ENCODE peak calls at places on chromosomes 2 and 18, in six cellular contexts. One of them, this sample, is unnamed.

GRCh38 chr2:56681659-56682396 is 498.0 kb downstream of the CCDC85A start:
- DNase-seq in cardiac muscle cell: no peak
- DNase-seq in transverse colon: no peak
- DNase-seq in lower lobe of right lung: no peak
- DNase-seq in PC-9: no peak
- DNase-seq in psoas muscle: no peak
- DNase-seq in this sample: no peak

GRCh38 chr18:76376668-76377358 is 118.2 kb downstream of the ZNF516 start:
- DNase-seq in cardiac muscle cell: no peak
- DNase-seq in transverse colon: no peak
- DNase-seq in lower lobe of right lung: no peak
- DNase-seq in PC-9: no peak
- DNase-seq in psoas muscle: no peak
- DNase-seq in this sample: no peak

GRCh38 chr2:73339171-73339678 is 45.9 kb upstream of the EGR4 start:
- DNase-seq in cardiac muscle cell: no peak
- DNase-seq in transverse colon: no peak
- DNase-seq in lower lobe of right lung: no peak
- DNase-seq in PC-9: no peak
- DNase-seq in psoas muscle: no peak
- DNase-seq in this sample: no peak

GRCh38 chr2:44918095-44918775 is 23.3 kb upstream of the SIX3 start:
- DNase-seq in cardiac muscle cell: no peak
- DNase-seq in transverse colon: no peak
- DNase-seq in lower lobe of right lung: no peak
- DNase-seq in PC-9: peak; percentile 49
- DNase-seq in psoas muscle: no peak
- DNase-seq in this sample: no peak

GRCh38 chr2:222861411-222862067 is 703 bp downstream of the ACSL3 start:
- DNase-seq in cardiac muscle cell: no peak
- DNase-seq in transverse colon: peak; percentile 43
- DNase-seq in lower lobe of right lung: peak; percentile 77
- DNase-seq in PC-9: no peak
- DNase-seq in psoas muscle: peak; percentile 62
- DNase-seq in this sample: no peak

GRCh38 chr2:241894056-241894641 is 24.6 kb downstream of the RTP5 start:
- DNase-seq in cardiac muscle cell: no peak
- DNase-seq in transverse colon: no peak
- DNase-seq in lower lobe of right lung: peak; percentile 39
- DNase-seq in PC-9: no peak
- DNase-seq in psoas muscle: no peak
- DNase-seq in this sample: no peak

GRCh38 chr2:138718405-138718804 is 61.8 kb downstream of the NXPH2 start:
- DNase-seq in cardiac muscle cell: no peak
- DNase-seq in transverse colon: no peak
- DNase-seq in lower lobe of right lung: no peak
- DNase-seq in PC-9: no peak
- DNase-seq in psoas muscle: no peak
- DNase-seq in this sample: no peak

GRCh38 chr2:45681675-45682074 is 30.2 kb downstream of the PRKCE start:
- DNase-seq in cardiac muscle cell: no peak
- DNase-seq in transverse colon: no peak
- DNase-seq in lower lobe of right lung: no peak
- DNase-seq in PC-9: peak; percentile 55
- DNase-seq in psoas muscle: peak; percentile 48
- DNase-seq in this sample: no peak

GRCh38 chr2:235263205-235264120 is 230.4 kb upstream of the AGAP1 start:
- DNase-seq in cardiac muscle cell: no peak
- DNase-seq in transverse colon: peak; percentile 70
- DNase-seq in lower lobe of right lung: peak; percentile 53
- DNase-seq in PC-9: peak; percentile 73
- DNase-seq in psoas muscle: peak; percentile 85
- DNase-seq in this sample: peak; percentile 62

GRCh38 chr2:197972017-197972416 is 167.6 kb downstream of the PLCL1 start:
- DNase-seq in cardiac muscle cell: no peak
- DNase-seq in transverse colon: no peak
- DNase-seq in lower lobe of right lung: no peak
- DNase-seq in PC-9: no peak
- DNase-seq in psoas muscle: no peak
- DNase-seq in this sample: no peak

GRCh38 chr2:112074506-112074905 is 19.4 kb downstream of the TMEM87B start:
- DNase-seq in cardiac muscle cell: no peak
- DNase-seq in transverse colon: no peak
- DNase-seq in lower lobe of right lung: no peak
- DNase-seq in PC-9: no peak
- DNase-seq in psoas muscle: no peak
- DNase-seq in this sample: no peak

GRCh38 chr2:98663521-98664090 is 55.2 kb downstream of the UNC50 start:
- DNase-seq in cardiac muscle cell: no peak
- DNase-seq in transverse colon: no peak
- DNase-seq in lower lobe of right lung: no peak
- DNase-seq in PC-9: no peak
- DNase-seq in psoas muscle: no peak
- DNase-seq in this sample: no peak

GRCh38 chr2:73984922-73985317 is 210 bp downstream of the TET3 start:
- DNase-seq in cardiac muscle cell: no peak
- DNase-seq in transverse colon: peak; percentile 75
- DNase-seq in lower lobe of right lung: peak; percentile 74
- DNase-seq in PC-9: peak; percentile 43
- DNase-seq in psoas muscle: peak; percentile 60
- DNase-seq in this sample: peak; percentile 60

GRCh38 chr18:21264651-21265050 is 22.6 kb downstream of the GREB1L start:
- DNase-seq in cardiac muscle cell: peak; percentile 34
- DNase-seq in transverse colon: peak; percentile 8
- DNase-seq in lower lobe of right lung: no peak
- DNase-seq in PC-9: peak; percentile 3
- DNase-seq in psoas muscle: no peak
- DNase-seq in this sample: peak; percentile 58

GRCh38 chr2:6826081-6826913 is 39.4 kb downstream of the CMPK2 start:
- DNase-seq in cardiac muscle cell: peak; percentile 33
- DNase-seq in transverse colon: peak; percentile 43
- DNase-seq in lower lobe of right lung: no peak
- DNase-seq in PC-9: no peak
- DNase-seq in psoas muscle: no peak
- DNase-seq in this sample: no peak

GRCh38 chr2:54642684-54643430 is 80.6 kb upstream of the EML6 start:
- DNase-seq in cardiac muscle cell: no peak
- DNase-seq in transverse colon: no peak
- DNase-seq in lower lobe of right lung: no peak
- DNase-seq in PC-9: no peak
- DNase-seq in psoas muscle: no peak
- DNase-seq in this sample: no peak

GRCh38 chr2:9287400-9288059 is 80.9 kb downstream of the ASAP2 start:
- DNase-seq in cardiac muscle cell: no peak
- DNase-seq in transverse colon: no peak
- DNase-seq in lower lobe of right lung: no peak
- DNase-seq in PC-9: peak; percentile 83
- DNase-seq in psoas muscle: no peak
- DNase-seq in this sample: no peak

GRCh38 chr2:20916604-20917286 is 93.8 kb upstream of the LDAH start:
- DNase-seq in cardiac muscle cell: no peak
- DNase-seq in transverse colon: no peak
- DNase-seq in lower lobe of right lung: no peak
- DNase-seq in PC-9: no peak
- DNase-seq in psoas muscle: no peak
- DNase-seq in this sample: peak; percentile 64

GRCh38 chr2:199749571-199749970 is 101.4 kb downstream of the FTCDNL1 start:
- DNase-seq in cardiac muscle cell: no peak
- DNase-seq in transverse colon: no peak
- DNase-seq in lower lobe of right lung: no peak
- DNase-seq in PC-9: no peak
- DNase-seq in psoas muscle: no peak
- DNase-seq in this sample: no peak

GRCh38 chr2:177031435-177032222 is 181.0 kb upstream of the HNRNPA3 start:
- DNase-seq in cardiac muscle cell: no peak
- DNase-seq in transverse colon: no peak
- DNase-seq in lower lobe of right lung: no peak
- DNase-seq in PC-9: no peak
- DNase-seq in psoas muscle: no peak
- DNase-seq in this sample: no peak

GRCh38 chr2:169393068-169393590 is 30.8 kb upstream of the LRP2 start:
- DNase-seq in cardiac muscle cell: no peak
- DNase-seq in transverse colon: no peak
- DNase-seq in lower lobe of right lung: no peak
- DNase-seq in PC-9: no peak
- DNase-seq in psoas muscle: no peak
- DNase-seq in this sample: peak; percentile 92

GRCh38 chr2:159595410-159596046 is 20.8 kb downstream of the BAZ2B start:
- DNase-seq in cardiac muscle cell: no peak
- DNase-seq in transverse colon: no peak
- DNase-seq in lower lobe of right lung: no peak
- DNase-seq in PC-9: no peak
- DNase-seq in psoas muscle: no peak
- DNase-seq in this sample: no peak

GRCh38 chr2:143705108-143705686 is 576.0 kb downstream of the ARHGAP15 start:
- DNase-seq in cardiac muscle cell: no peak
- DNase-seq in transverse colon: no peak
- DNase-seq in lower lobe of right lung: no peak
- DNase-seq in PC-9: no peak
- DNase-seq in psoas muscle: no peak
- DNase-seq in this sample: no peak

GRCh38 chr2:171217330-171217729 is 56.6 kb upstream of the TLK1 start:
- DNase-seq in cardiac muscle cell: no peak
- DNase-seq in transverse colon: no peak
- DNase-seq in lower lobe of right lung: no peak
- DNase-seq in PC-9: no peak
- DNase-seq in psoas muscle: no peak
- DNase-seq in this sample: no peak

GRCh38 chr2:95333888-95334338 is 36.8 kb downstream of the KCNIP3 start:
- DNase-seq in cardiac muscle cell: no peak
- DNase-seq in transverse colon: peak; percentile 73
- DNase-seq in lower lobe of right lung: peak; percentile 46
- DNase-seq in PC-9: no peak
- DNase-seq in psoas muscle: peak; percentile 19
- DNase-seq in this sample: no peak
- H3K4me3 ChIP-seq in cardiac muscle cell: no peak overlapping the region
- H3K4me3 ChIP-seq in transverse colon: no peak overlapping the region
- H3K4me3 ChIP-seq in lower lobe of right lung: no peak overlapping the region
- H3K4me3 ChIP-seq in PC-9: no peak overlapping the region
- H3K4me3 ChIP-seq in psoas muscle: no peak overlapping the region
- H3K4me3 ChIP-seq in this sample: no peak overlapping the region

GRCh38 chr2:232667989-232668583 is 29.0 kb upstream of the GIGYF2 start:
- DNase-seq in cardiac muscle cell: no peak
- DNase-seq in transverse colon: no peak
- DNase-seq in lower lobe of right lung: no peak
- DNase-seq in PC-9: no peak
- DNase-seq in psoas muscle: no peak
- DNase-seq in this sample: no peak

GRCh38 chr2:232666051-232666805 is 30.9 kb upstream of the GIGYF2 start:
- DNase-seq in cardiac muscle cell: no peak
- DNase-seq in transverse colon: no peak
- DNase-seq in lower lobe of right lung: no peak
- DNase-seq in PC-9: peak; percentile 20
- DNase-seq in psoas muscle: no peak
- DNase-seq in this sample: no peak

GRCh38 chr2:232672581-232672980 is 24.6 kb upstream of the GIGYF2 start:
- DNase-seq in cardiac muscle cell: no peak
- DNase-seq in transverse colon: no peak
- DNase-seq in lower lobe of right lung: no peak
- DNase-seq in PC-9: no peak
- DNase-seq in psoas muscle: no peak
- DNase-seq in this sample: no peak

GRCh38 chr2:232674491-232674890 is 22.6 kb upstream of the GIGYF2 start:
- DNase-seq in cardiac muscle cell: no peak
- DNase-seq in transverse colon: no peak
- DNase-seq in lower lobe of right lung: no peak
- DNase-seq in PC-9: no peak
- DNase-seq in psoas muscle: no peak
- DNase-seq in this sample: no peak

GRCh38 chr2:232668805-232669444 is 28.2 kb upstream of the GIGYF2 start:
- DNase-seq in cardiac muscle cell: peak; percentile 55
- DNase-seq in transverse colon: no peak
- DNase-seq in lower lobe of right lung: no peak
- DNase-seq in PC-9: no peak
- DNase-seq in psoas muscle: no peak
- DNase-seq in this sample: no peak
- TF ChIP-seq CTCF in cardiac muscle cell: peak; percentile 62
- TF ChIP-seq CTCF in transverse colon: no peak
- TF ChIP-seq CTCF in lower lobe of right lung: peak; percentile 33
- TF ChIP-seq CTCF in PC-9: peak; percentile 47
- TF ChIP-seq CTCF in psoas muscle: peak; percentile 40
- TF ChIP-seq CTCF in this sample: peak; percentile 52

GRCh38 chr2:207767461-207768167 is 2.1 kb downstream of the FZD5 start:
- DNase-seq in cardiac muscle cell: peak; percentile 40
- DNase-seq in transverse colon: peak; percentile 79
- DNase-seq in lower lobe of right lung: peak; percentile 82
- DNase-seq in PC-9: peak; percentile 21
- DNase-seq in psoas muscle: peak; percentile 28
- DNase-seq in this sample: peak; percentile 57
- H3K36me3 ChIP-seq in cardiac muscle cell: no peaks in the 10 kb centered on the region
- H3K36me3 ChIP-seq in transverse colon: peaks cover 5% of the 10 kb centered on the region
- H3K36me3 ChIP-seq in lower lobe of right lung: peaks cover 33% of the 10 kb centered on the region
- H3K36me3 ChIP-seq in PC-9: no peaks in the 10 kb centered on the region
- H3K36me3 ChIP-seq in psoas muscle: no peaks in the 10 kb centered on the region
- H3K36me3 ChIP-seq in this sample: peaks cover 11% of the 10 kb centered on the region

DNA sequence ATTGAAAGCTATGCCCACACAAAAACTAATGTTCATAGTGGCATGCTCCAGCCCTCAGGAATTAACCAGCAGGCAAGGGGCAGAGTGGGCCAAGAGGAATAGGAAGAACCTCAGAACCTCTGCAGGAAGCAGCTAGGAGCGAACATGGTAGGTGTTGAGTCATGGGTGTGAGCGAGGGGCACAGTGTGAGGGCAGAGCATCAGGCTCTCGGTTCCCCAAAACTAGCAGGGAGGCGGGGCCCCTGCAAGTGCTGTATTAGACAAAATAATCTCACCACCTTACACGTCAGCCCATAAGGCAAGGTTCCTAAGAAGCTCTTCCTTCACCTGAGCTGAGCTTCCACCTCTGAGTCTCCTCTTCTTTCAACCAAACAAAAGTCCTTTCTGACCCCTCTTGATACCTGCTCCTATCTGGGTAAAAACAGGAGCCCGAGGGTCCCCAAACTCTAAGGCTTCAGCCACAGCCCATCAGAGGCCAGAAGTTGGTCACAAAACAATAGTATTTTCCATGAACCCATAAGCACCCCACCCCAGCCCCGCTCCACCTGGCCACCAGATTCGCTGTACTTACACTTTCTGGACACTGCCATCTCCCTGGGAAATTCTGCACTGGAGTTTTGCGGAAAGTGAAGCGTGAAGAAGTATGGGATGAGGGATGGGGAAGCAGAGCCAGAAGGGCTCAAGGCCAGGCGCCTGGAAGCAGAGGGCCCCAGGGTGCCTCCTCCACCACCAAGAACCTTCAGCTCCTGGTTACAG is 5.3 kb upstream of the RUFY4 start:
- DNase-seq in cardiac muscle cell: no peak
- DNase-seq in transverse colon: no peak
- DNase-seq in lower lobe of right lung: peak; percentile 61
- DNase-seq in PC-9: no peak
- DNase-seq in psoas muscle: no peak
- DNase-seq in this sample: no peak
- H3K4me3 ChIP-seq in cardiac muscle cell: no peak overlapping the region
- H3K4me3 ChIP-seq in transverse colon: no peak overlapping the region
- H3K4me3 ChIP-seq in lower lobe of right lung: no peak overlapping the region
- H3K4me3 ChIP-seq in PC-9: no peak overlapping the region
- H3K4me3 ChIP-seq in psoas muscle: no peak overlapping the region
- H3K4me3 ChIP-seq in this sample: no peak overlapping the region

This sample was measured in Caco-2.